ENCODE peak calls at places on chromosomes 6 and 20, in ten cellular contexts. H, Y, P, L, W, T, Z, B, C and U are unnamed samples. For H3K9me3, the result is how much of the 10 kb centered on the place peaks cover.

GRCh38 chr20:48638546-48638945 is 189.3 kb downstream of the PREX1 start:
- DNase-seq in L (peak), C (no peak), W (no peak), P (peak), Y (no peak), T (peak), H (no peak), B (no peak), Z (peak), U (no peak)

GRCh38 chr6:125844989-125845388 is 54.2 kb downstream of the NCOA7 start:
- DNase-seq in L (no peak), Z (no peak), T (no peak), C (no peak), W (no peak), B (no peak), H (no peak), Y (no peak), P (no peak), U (no peak)

GRCh38 chr20:50130346-50130703 is 17.4 kb upstream of the UBE2V1 start:
- DNase-seq in C (no peak), H (no peak), L (peak), P (no peak), W (no peak), B (no peak), Z (no peak), T (no peak), Y (no peak), U (no peak)

GRCh38 chr6:15546591-15546990 is 116.2 kb downstream of the DTNBP1 start:
- DNase-seq in B (no peak), P (no peak), W (no peak), L (no peak), Z (no peak), Y (no peak), T (no peak), C (no peak), H (no peak), U (no peak)

GRCh38 chr6:36666726-36667591 is 11.6 kb upstream of the CDKN1A start:
- DNase-seq in H (peak), W (peak), T (peak), L (peak), C (peak), Y (peak), Z (peak), B (peak), P (peak), U (peak)

GRCh38 chr20:5654557-5654956 is 95.6 kb upstream of the SHLD1 start:
- DNase-seq in P (peak), T (peak), Y (peak), Z (no peak), L (peak), C (peak), W (no peak), B (no peak), H (no peak), U (no peak)

GRCh38 chr20:13683833-13684232 is 45.1 kb upstream of the TASP1 start:
- DNase-seq in Y (no peak), Z (no peak), H (no peak), W (no peak), L (no peak), B (no peak), C (no peak), T (no peak), P (no peak), U (no peak)

GRCh38 chr6:43803055-43803782 is 33.2 kb downstream of the VEGFA start:
- DNase-seq in Z (no peak), L (peak), T (peak), W (no peak), Y (no peak), B (no peak), H (no peak), P (no peak), C (no peak), U (no peak)

GRCh38 chr6:84601366-84601765 is 163.0 kb downstream of the TBX18 start:
- DNase-seq in C (no peak), H (no peak), T (no peak), Y (no peak), B (no peak), Z (no peak), W (no peak), L (no peak), P (no peak), U (no peak)

GRCh38 chr6:113526553-113526952 is 330.6 kb upstream of the MARCKS start:
- DNase-seq in P (peak), C (peak), T (no peak), W (no peak), L (peak), B (no peak), H (no peak), Y (no peak), Z (no peak), U (no peak)

GRCh38 chr6:120608826-120609225 is 725.5 kb downstream of the TBC1D32 start:
- DNase-seq in B (no peak), T (no peak), C (no peak), Y (no peak), P (peak), W (no peak), L (peak), Z (no peak), H (no peak), U (no peak)

GRCh38 chr6:139338845-139339244 is 35.6 kb downstream of the CITED2 start:
- DNase-seq in L (peak), Y (no peak), H (no peak), W (no peak), Z (no peak), T (no peak), P (no peak), B (no peak), C (no peak), U (no peak)

GRCh38 chr6:44297063-44298038 is 15.8 kb downstream of the AARS2 start:
- DNase-seq in W (peak), Z (no peak), T (peak), H (no peak), B (peak), C (no peak), P (peak), Y (peak), L (peak), U (no peak)

GRCh38 chr20:50815162-50815989 is 20.5 kb downstream of the BCAS4 start:
- DNase-seq in C (no peak), H (peak), P (peak), L (peak), Z (no peak), Y (no peak), T (no peak), W (no peak), B (no peak), U (peak)

GRCh38 chr6:159981591-159982245 is 12.8 kb downstream of the IGF2R start:
- DNase-seq in Y (no peak), H (peak), C (no peak), Z (no peak), P (no peak), L (peak), T (peak), B (no peak), W (no peak), U (peak)

GRCh38 chr6:8059129-8059528 is 5.1 kb downstream of the BLOC1S5 start:
- DNase-seq in B (no peak), W (no peak), T (peak), C (no peak), Z (no peak), H (peak), P (no peak), L (peak), Y (peak), U (peak)

GRCh38 chr6:68158256-68158655 is 476.8 kb upstream of the ADGRB3 start:
- DNase-seq in P (no peak), Z (no peak), Y (no peak), T (no peak), H (no peak), W (no peak), B (no peak), L (no peak), C (no peak), U (no peak)

GRCh38 chr20:32109392-32110172 is at the start of gene TM9SF4:
- DNase-seq in H (peak), Z (peak), W (peak), P (peak), C (peak), Y (peak), T (peak), L (peak), B (peak), U (peak)

GRCh38 chr20:63183422-63184146 is 32.3 kb downstream of the YTHDF1 start:
- DNase-seq in T (peak), P (no peak), W (peak), H (peak), C (no peak), Y (peak), L (peak), Z (peak), B (peak), U (peak)

DNA sequence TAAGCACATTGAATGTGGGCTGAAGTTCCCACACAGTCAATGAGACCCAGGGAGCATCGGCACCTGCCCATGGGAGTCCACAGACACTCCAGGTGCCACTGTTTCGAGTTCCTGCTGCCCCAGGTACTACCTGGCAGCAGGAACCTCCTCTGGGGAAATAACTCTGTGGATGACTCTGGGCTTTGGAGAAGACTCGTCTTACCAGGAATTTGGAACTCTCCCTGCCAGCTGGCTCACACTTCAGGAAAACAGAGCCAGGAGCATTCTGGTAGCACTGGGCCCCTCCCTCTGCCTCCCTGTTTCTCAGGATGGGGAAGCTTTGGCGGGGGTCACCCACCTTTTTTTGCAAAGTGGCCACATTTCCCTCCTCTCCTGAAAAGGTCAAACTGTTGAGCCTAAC is 69.5 kb upstream of the MC3R start:
- DNase-seq in H (no peak), W (no peak), B (no peak), T (no peak), P (no peak), Y (no peak), L (no peak), Z (no peak), C (no peak), U (no peak)
- H3K9me3 ChIP-seq in H (under half), W (half or more), B (half or more), T (under half), P (under half), Y (under half), L (under half), Z (under half), C (under half), U (under half)

GRCh38 chr6:143731789-143732188 is 54.0 kb downstream of the PHACTR2 start:
- DNase-seq in T (no peak), Y (no peak), Z (no peak), B (no peak), C (no peak), P (no peak), H (no peak), W (no peak), L (no peak), U (no peak)
- H2AFZ ChIP-seq in T (no peak), Y (no peak), Z (no peak), B (no peak), C (no peak), P (no peak), H (no peak), W (no peak), L (no peak), U (no peak)

GRCh38 chr20:56175884-56176283 is 72.6 kb upstream of the MC3R start:
- DNase-seq in P (no peak), L (no peak), B (no peak), T (no peak), Z (no peak), C (no peak), H (no peak), Y (no peak), W (no peak), U (no peak)

GRCh38 chr20:56181593-56181992 is 66.9 kb upstream of the MC3R start:
- DNase-seq in L (no peak), Z (no peak), W (no peak), Y (no peak), H (no peak), C (no peak), T (no peak), B (no peak), P (no peak), U (no peak)

GRCh38 chr20:56174416-56174815 is 74.1 kb upstream of the MC3R start:
- DNase-seq in C (no peak), Y (no peak), Z (no peak), B (no peak), H (no peak), P (no peak), L (no peak), W (no peak), T (no peak), U (no peak)

GRCh38 chr20:56178219-56178618 is 70.3 kb upstream of the MC3R start:
- DNase-seq in T (no peak), B (no peak), L (no peak), H (no peak), Y (no peak), P (no peak), Z (no peak), C (no peak), W (no peak), U (no peak)
- H3K9me3 ChIP-seq in T (under half), B (half or more), L (under half), H (under half), Y (under half), P (under half), Z (under half), C (under half), W (half or more), U (under half)

GRCh38 chr6:34561227-34561530 is 5.0 kb upstream of the SPDEF start:
- DNase-seq in W (no peak), T (no peak), Y (no peak), B (no peak), P (no peak), C (no peak), L (no peak), Z (no peak), H (no peak), U (no peak)

GRCh38 chr6:34558172-34558714 is 2.1 kb upstream of the SPDEF start:
- DNase-seq in W (no peak), Z (no peak), L (no peak), P (no peak), H (no peak), B (no peak), Y (no peak), T (no peak), C (no peak), U (no peak)

GRCh38 chr6:34560366-34561226 is 4.5 kb upstream of the SPDEF start:
- DNase-seq in L (peak), T (peak), C (no peak), P (no peak), B (no peak), W (no peak), Y (peak), Z (no peak), H (no peak), U (no peak)

GRCh38 chr6:34562350-34562749 is 6.2 kb upstream of the SPDEF start:
- DNase-seq in Z (no peak), L (no peak), H (no peak), B (no peak), Y (no peak), W (no peak), C (no peak), T (peak), P (no peak), U (no peak)

DNA sequence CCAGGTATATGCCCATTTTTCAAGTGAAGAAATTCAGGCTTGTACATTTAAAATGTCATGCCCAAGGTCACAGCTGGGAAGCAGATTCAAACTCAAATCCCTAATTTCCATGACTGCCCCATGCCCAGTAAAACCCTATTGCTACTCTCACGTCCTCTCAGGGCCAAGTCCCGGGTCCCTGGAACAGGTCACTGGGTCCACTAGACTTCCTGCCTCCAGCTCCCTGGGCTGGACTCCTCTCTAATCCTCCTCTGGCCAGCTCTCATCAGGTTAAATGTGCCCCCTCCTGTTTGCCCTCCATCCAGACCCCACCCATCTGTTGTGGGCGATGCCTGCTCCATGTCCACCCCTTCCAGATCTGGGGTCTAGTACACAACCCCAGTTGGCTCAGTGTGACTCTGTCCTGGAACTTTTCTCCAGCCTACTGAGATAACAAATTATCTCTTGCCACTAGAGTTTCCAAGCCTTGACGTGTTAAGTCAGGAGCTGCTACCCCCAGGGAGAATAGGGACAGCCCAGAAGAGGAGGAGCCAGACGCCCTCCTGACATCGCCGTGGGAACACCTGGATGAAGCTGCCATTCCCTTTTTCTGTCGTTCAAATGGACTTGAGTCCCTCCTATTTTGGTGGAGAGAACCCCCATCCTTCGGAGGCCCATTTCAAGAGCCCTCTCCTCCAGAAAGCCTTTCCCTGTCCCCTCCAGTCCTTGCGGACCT is 3.7 kb upstream of the SPDEF start:
- DNase-seq in H (no peak), B (no peak), Z (no peak), C (no peak), L (no peak), T (peak), Y (no peak), W (peak), P (no peak), U (no peak)
- H2AFZ ChIP-seq in H (no peak), B (no peak), Z (no peak), C (no peak), L (no peak), T (peak), Y (no peak), W (no peak), P (no peak), U (no peak)

GRCh38 chr6:27358786-27359185 is 29.8 kb upstream of the ZNF391 start:
- DNase-seq in W (no peak), H (no peak), L (no peak), P (no peak), Y (no peak), T (no peak), Z (no peak), C (no peak), B (no peak), U (no peak)

DNA sequence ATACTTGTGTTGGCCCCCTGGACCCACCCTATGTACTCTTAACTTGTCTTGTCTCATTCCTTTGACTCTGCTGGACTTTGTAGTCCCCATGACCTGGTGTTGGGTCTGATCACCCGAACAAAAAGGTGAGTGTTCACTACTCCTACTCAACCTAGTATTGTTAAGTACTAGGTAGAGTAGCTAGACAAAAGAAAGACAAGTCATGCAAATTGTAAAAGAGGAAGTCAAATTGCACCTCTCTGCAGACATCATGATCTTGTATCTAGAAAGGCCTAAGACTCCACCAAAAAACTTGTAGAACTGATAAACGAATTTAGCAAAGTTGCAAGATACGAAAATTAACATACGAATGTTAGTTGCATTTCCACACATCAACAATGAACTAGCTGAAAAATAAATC is 35.7 kb upstream of the ZNF391 start:
- DNase-seq in W (no peak), P (no peak), Z (no peak), T (no peak), B (no peak), H (no peak), L (no peak), Y (no peak), C (no peak), U (no peak)
- H3K9me3 ChIP-seq in W (under half), P (under half), Z (under half), T (under half), B (under half), H (under half), L (under half), Y (under half), C (under half), U (under half)

GRCh38 chr6:97292671-97293070 is 9.7 kb upstream of the MMS22L start:
- DNase-seq in C (no peak), Y (no peak), P (no peak), H (no peak), Z (no peak), W (no peak), T (no peak), B (no peak), L (peak), U (no peak)

GRCh38 chr6:97293198-97293696 is 10.2 kb upstream of the MMS22L start:
- DNase-seq in H (no peak), Y (no peak), L (no peak), C (no peak), W (no peak), T (no peak), P (peak), B (no peak), Z (no peak), U (no peak)

GRCh38 chr6:97289332-97289731 is 6.3 kb upstream of the MMS22L start:
- DNase-seq in H (no peak), Y (no peak), Z (no peak), W (no peak), T (no peak), B (no peak), P (no peak), C (no peak), L (no peak), U (no peak)

GRCh38 chr6:97294451-97294850 is 11.4 kb upstream of the MMS22L start:
- DNase-seq in W (no peak), Y (no peak), L (peak), P (peak), T (no peak), Z (no peak), C (no peak), B (no peak), H (no peak), U (no peak)
- H2AFZ ChIP-seq in W (no peak), Y (no peak), L (peak), P (no peak), T (no peak), Z (no peak), C (no peak), B (peak), H (no peak), U (no peak)

GRCh38 chr20:7776148-7776547 is 164.1 kb downstream of the HAO1 start:
- DNase-seq in W (no peak), Z (no peak), Y (no peak), T (no peak), B (no peak), H (no peak), L (no peak), C (no peak), P (no peak), U (peak)
- H3K9me3 ChIP-seq in W (under half), Z (under half), Y (under half), T (under half), B (under half), H (under half), L (under half), C (under half), P (under half), U (half or more)

GRCh38 chr20:42595625-42596024 is 594.1 kb downstream of the PTPRT start:
- DNase-seq in C (no peak), Z (no peak), H (no peak), B (no peak), W (no peak), T (no peak), L (no peak), P (no peak), Y (no peak), U (no peak)
- H2AFZ ChIP-seq in C (no peak), Z (no peak), H (no peak), B (no peak), W (no peak), T (no peak), L (no peak), P (no peak), Y (no peak), U (no peak)

GRCh38 chr6:167093922-167094432 is 28.9 kb upstream of the CCR6 start:
- DNase-seq in L (peak), W (no peak), H (peak), P (no peak), B (no peak), C (no peak), Z (no peak), T (no peak), Y (no peak), U (no peak)
- H3K9me3 ChIP-seq in L (under half), W (under half), H (under half), P (under half), B (under half), C (under half), Z (under half), T (under half), Y (under half), U (under half)